ENCODE peak calls at places on chromosomes 2 and 18, in four cellular contexts. One of them, this sample, is unnamed.

GRCh38 chr2:199370150-199370780 is 87.5 kb downstream of the SATB2 start:
- DNase-seq in HCT116: no peak
- DNase-seq in HepG2: no peak
- DNase-seq in GM12878: no peak
- DNase-seq in this sample: no peak

GRCh38 chr2:220228310-220229006 is 601.0 kb downstream of the SLC4A3 start:
- DNase-seq in HCT116: peak; percentile 97
- DNase-seq in HepG2: peak; percentile 27
- DNase-seq in GM12878: no peak
- DNase-seq in this sample: peak; percentile 1

GRCh38 chr2:23662941-23663729 is 263.8 kb downstream of the ATAD2B start:
- DNase-seq in HCT116: no peak
- DNase-seq in HepG2: no peak
- DNase-seq in GM12878: no peak
- DNase-seq in this sample: no peak

GRCh38 chr2:69945900-69946299 is 15.5 kb downstream of the ASPRV1 start:
- DNase-seq in HCT116: no peak
- DNase-seq in HepG2: no peak
- DNase-seq in GM12878: no peak
- DNase-seq in this sample: no peak

GRCh38 chr18:35782926-35783325 is 189.6 kb upstream of the RMP24 start:
- DNase-seq in HCT116: no peak
- DNase-seq in HepG2: no peak
- DNase-seq in GM12878: no peak
- DNase-seq in this sample: no peak

GRCh38 chr18:37364237-37364636 is 201.4 kb downstream of the CELF4 start:
- DNase-seq in HCT116: no peak
- DNase-seq in HepG2: no peak
- DNase-seq in GM12878: no peak
- DNase-seq in this sample: no peak

GRCh38 chr2:113707106-113707505 is 49.3 kb downstream of the SLC35F5 start:
- DNase-seq in HCT116: no peak
- DNase-seq in HepG2: peak; percentile 16
- DNase-seq in GM12878: no peak
- DNase-seq in this sample: no peak

GRCh38 chr2:172335731-172336130 is 91.7 kb upstream of the ITGA6 start:
- DNase-seq in HCT116: no peak
- DNase-seq in HepG2: no peak
- DNase-seq in GM12878: no peak
- DNase-seq in this sample: no peak

GRCh38 chr18:55473534-55473933 is 114.5 kb downstream of the TCF4 start:
- DNase-seq in HCT116: no peak
- DNase-seq in HepG2: no peak
- DNase-seq in GM12878: no peak
- DNase-seq in this sample: peak; percentile 44

GRCh38 chr2:152464853-152465470 is 130.0 kb downstream of the FMNL2 start:
- DNase-seq in HCT116: no peak
- DNase-seq in HepG2: no peak
- DNase-seq in GM12878: no peak
- DNase-seq in this sample: no peak

GRCh38 chr2:73268831-73269685 is 15.2 kb downstream of the FBXO41 start:
- DNase-seq in HCT116: peak; percentile 82
- DNase-seq in HepG2: no peak
- DNase-seq in GM12878: no peak
- DNase-seq in this sample: no peak

GRCh38 chr18:48947583-48947982 is 3.2 kb downstream of the SMAD7 start:
- DNase-seq in HCT116: no peak
- DNase-seq in HepG2: no peak
- DNase-seq in GM12878: no peak
- DNase-seq in this sample: peak; percentile 68

GRCh38 chr18:63339920-63340484 is 20.4 kb upstream of the BCL2 start:
- DNase-seq in HCT116: peak; percentile 10
- DNase-seq in HepG2: peak; percentile 22
- DNase-seq in GM12878: no peak
- DNase-seq in this sample: peak; percentile 49

GRCh38 chr18:65983750-65984149 is 232.9 kb downstream of the CDH7 start:
- DNase-seq in HCT116: no peak
- DNase-seq in HepG2: peak; percentile 5
- DNase-seq in GM12878: no peak
- DNase-seq in this sample: no peak

GRCh38 chr18:48151421-48152095 is 221.1 kb upstream of the SMAD2 start:
- DNase-seq in HCT116: no peak
- DNase-seq in HepG2: no peak
- DNase-seq in GM12878: no peak
- DNase-seq in this sample: no peak

GRCh38 chr2:221629478-221629877 is 57.4 kb upstream of the EPHA4 start:
- DNase-seq in HCT116: peak; percentile 8
- DNase-seq in HepG2: no peak
- DNase-seq in GM12878: no peak
- DNase-seq in this sample: no peak

GRCh38 chr2:10956006-10956790 is 44.5 kb downstream of the KCNF1 start:
- DNase-seq in HCT116: no peak
- DNase-seq in HepG2: no peak
- DNase-seq in GM12878: no peak
- DNase-seq in this sample: no peak

GRCh38 chr18:21270453-21270852 is 28.4 kb downstream of the GREB1L start:
- DNase-seq in HCT116: no peak
- DNase-seq in HepG2: no peak
- DNase-seq in GM12878: no peak
- DNase-seq in this sample: no peak

GRCh38 chr2:109150559-109150958 is 21.6 kb downstream of the SH3RF3 start:
- DNase-seq in HCT116: no peak
- DNase-seq in HepG2: no peak
- DNase-seq in GM12878: no peak
- DNase-seq in this sample: no peak

GRCh38 chr2:50125230-50125629 is 906.7 kb downstream of the NRXN1 start:
- DNase-seq in HCT116: no peak
- DNase-seq in HepG2: no peak
- DNase-seq in GM12878: no peak
- DNase-seq in this sample: no peak

GRCh38 chr2:71943238-71944182 is 204.2 kb downstream of the CYP26B1 start:
- DNase-seq in HCT116: no peak
- DNase-seq in HepG2: no peak
- DNase-seq in GM12878: no peak
- DNase-seq in this sample: no peak

GRCh38 chr2:98539056-98539735 is 69.1 kb downstream of the COA5 start:
- DNase-seq in HCT116: no peak
- DNase-seq in HepG2: no peak
- DNase-seq in GM12878: no peak
- DNase-seq in this sample: no peak

GRCh38 chr2:180276733-180277132 is 269.6 kb upstream of the CWC22 start:
- DNase-seq in HCT116: no peak
- DNase-seq in HepG2: no peak
- DNase-seq in GM12878: no peak
- DNase-seq in this sample: no peak

GRCh38 chr2:150484461-150484931 is 3.0 kb downstream of the RND3 start:
- DNase-seq in HCT116: no peak
- DNase-seq in HepG2: no peak
- DNase-seq in GM12878: no peak
- DNase-seq in this sample: peak; percentile 30

GRCh38 chr18:58669731-58670379 is 1.4 kb upstream of the MALT1 start:
- DNase-seq in HCT116: peak; percentile 78
- DNase-seq in HepG2: peak; percentile 75
- DNase-seq in GM12878: peak; percentile 31
- DNase-seq in this sample: no peak

GRCh38 chr2:150125188-150125587 is 362.3 kb downstream of the RND3 start:
- DNase-seq in HCT116: no peak
- DNase-seq in HepG2: no peak
- DNase-seq in GM12878: no peak
- DNase-seq in this sample: no peak

GRCh38 chr18:55096261-55097026 is 137.2 kb upstream of the CCDC68 start:
- DNase-seq in HCT116: peak; percentile 32
- DNase-seq in HepG2: peak; percentile 7
- DNase-seq in GM12878: no peak
- DNase-seq in this sample: peak; percentile 37

GRCh38 chr2:112817082-112817481 is 19.5 kb downstream of the IL1B start:
- DNase-seq in HCT116: no peak
- DNase-seq in HepG2: peak; percentile 15
- DNase-seq in GM12878: no peak
- DNase-seq in this sample: no peak

GRCh38 chr2:30230479-30230854 is 867 bp upstream of the LBH start:
- DNase-seq in HCT116: no peak
- DNase-seq in HepG2: no peak
- DNase-seq in GM12878: no peak
- DNase-seq in this sample: peak; percentile 80

GRCh38 chr2:76958749-76959148 is 563.4 kb downstream of the LRRTM4 start:
- DNase-seq in HCT116: no peak
- DNase-seq in HepG2: peak; percentile 10
- DNase-seq in GM12878: no peak
- DNase-seq in this sample: no peak

DNA sequence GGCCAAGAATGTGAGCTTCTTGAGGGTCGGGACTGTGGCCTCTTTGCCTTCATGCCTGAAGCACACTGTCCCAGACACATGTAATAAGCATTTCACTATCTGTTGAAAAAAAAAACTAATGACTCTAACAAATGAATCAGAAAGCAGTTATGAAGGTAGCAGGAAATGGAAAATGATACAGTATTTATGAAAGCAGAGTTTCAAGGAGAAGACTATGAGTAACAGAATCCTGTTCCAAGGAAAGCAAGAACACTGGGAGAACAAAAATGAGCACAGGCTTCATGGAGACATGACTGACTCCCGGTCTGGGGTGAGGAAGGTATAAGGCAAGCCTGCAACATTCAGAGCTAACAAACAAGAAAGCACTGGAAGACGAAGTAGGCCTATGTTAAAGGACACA is 190.8 kb downstream of the RNF152 start:
- DNase-seq in HCT116: no peak
- DNase-seq in HepG2: no peak
- DNase-seq in GM12878: no peak
- DNase-seq in this sample: no peak
- TF ChIP-seq YY1 in HCT116: no peak
- TF ChIP-seq YY1 in HepG2: no peak
- TF ChIP-seq YY1 in GM12878: no peak
- TF ChIP-seq YY1 in this sample: no peak

DNA sequence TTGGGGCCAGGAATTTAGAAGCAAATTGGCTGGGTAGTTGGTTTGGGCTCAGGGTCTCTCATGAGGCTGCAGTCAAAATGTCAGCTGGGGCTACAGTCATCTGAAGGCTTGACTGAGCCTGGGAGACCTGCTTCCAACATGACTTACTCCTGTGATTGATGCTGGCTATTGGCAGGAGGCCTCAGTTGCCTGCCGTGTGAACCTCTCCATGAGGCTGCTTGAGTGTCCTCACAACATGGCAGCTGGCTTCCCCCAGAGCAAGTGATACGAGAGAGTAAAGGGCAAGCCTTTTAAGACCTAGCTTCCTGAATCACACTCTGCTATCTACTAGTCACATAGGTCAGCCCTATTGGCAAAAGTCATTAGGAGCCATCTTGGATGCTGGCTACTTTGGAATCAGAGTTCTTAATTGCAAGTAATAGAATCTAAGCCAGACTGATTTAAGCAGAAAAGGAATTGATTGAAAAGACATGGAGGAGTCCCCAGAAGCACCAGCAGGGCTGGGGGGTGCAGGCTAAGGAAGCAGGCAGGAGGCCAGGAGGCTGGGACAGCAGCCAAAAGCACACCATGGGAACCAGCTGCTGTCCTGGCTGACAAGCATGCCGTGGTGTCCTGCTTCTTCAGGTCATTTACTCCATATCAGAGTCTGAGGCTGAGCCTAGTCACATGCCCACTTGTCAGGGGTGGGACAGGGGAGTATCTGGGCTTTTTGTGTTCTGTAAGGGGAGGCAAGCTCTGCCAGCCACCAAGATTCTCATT is 7.8 kb upstream of the GIGYF2 start:
- DNase-seq in HCT116: no peak
- DNase-seq in HepG2: no peak
- DNase-seq in GM12878: no peak
- DNase-seq in this sample: peak; percentile 60
- TF ChIP-seq YY1 in HCT116: no peak
- TF ChIP-seq YY1 in HepG2: no peak
- TF ChIP-seq YY1 in GM12878: no peak
- TF ChIP-seq YY1 in this sample: no peak

DNA sequence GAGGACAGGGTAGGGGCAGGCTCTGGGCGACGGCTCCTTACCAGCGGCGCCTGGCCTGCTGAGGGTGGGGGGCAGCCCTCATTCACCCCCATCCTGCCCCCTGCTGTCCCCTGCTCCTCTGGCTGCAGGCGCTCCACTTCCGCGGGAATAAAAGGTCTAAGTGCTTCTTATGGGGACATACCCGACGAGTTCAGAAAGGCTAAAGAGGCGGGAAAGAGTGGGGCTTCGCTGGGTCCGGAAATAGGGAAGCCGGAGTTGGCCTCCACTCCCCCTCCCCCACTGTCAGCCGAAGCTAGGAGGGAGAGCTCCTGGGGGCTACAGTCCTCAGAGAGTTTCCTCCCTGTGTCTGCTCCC is 7.1 kb downstream of the GAD1 start:
- DNase-seq in HCT116: no peak
- DNase-seq in HepG2: no peak
- DNase-seq in GM12878: no peak
- DNase-seq in this sample: no peak
- TF ChIP-seq YY1 in HCT116: no peak
- TF ChIP-seq YY1 in HepG2: no peak
- TF ChIP-seq YY1 in GM12878: no peak
- TF ChIP-seq YY1 in this sample: no peak

GRCh38 chr18:75206637-75207297 is 2.2 kb downstream of the PTGR3 start:
- DNase-seq in HCT116: no peak
- DNase-seq in HepG2: no peak
- DNase-seq in GM12878: no peak
- DNase-seq in this sample: no peak

GRCh38 chr18:75208836-75209128 is 157 bp downstream of the PTGR3 start:
- DNase-seq in HCT116: no peak
- DNase-seq in HepG2: no peak
- DNase-seq in GM12878: no peak
- DNase-seq in this sample: no peak

GRCh38 chr18:75208055-75208835 is 694 bp downstream of the PTGR3 start:
- DNase-seq in HCT116: no peak
- DNase-seq in HepG2: peak; percentile 18
- DNase-seq in GM12878: no peak
- DNase-seq in this sample: peak; percentile 75

GRCh38 chr18:75205760-75206109 is 3.2 kb downstream of the PTGR3 start:
- DNase-seq in HCT116: no peak
- DNase-seq in HepG2: no peak
- DNase-seq in GM12878: no peak
- DNase-seq in this sample: no peak

DNA sequence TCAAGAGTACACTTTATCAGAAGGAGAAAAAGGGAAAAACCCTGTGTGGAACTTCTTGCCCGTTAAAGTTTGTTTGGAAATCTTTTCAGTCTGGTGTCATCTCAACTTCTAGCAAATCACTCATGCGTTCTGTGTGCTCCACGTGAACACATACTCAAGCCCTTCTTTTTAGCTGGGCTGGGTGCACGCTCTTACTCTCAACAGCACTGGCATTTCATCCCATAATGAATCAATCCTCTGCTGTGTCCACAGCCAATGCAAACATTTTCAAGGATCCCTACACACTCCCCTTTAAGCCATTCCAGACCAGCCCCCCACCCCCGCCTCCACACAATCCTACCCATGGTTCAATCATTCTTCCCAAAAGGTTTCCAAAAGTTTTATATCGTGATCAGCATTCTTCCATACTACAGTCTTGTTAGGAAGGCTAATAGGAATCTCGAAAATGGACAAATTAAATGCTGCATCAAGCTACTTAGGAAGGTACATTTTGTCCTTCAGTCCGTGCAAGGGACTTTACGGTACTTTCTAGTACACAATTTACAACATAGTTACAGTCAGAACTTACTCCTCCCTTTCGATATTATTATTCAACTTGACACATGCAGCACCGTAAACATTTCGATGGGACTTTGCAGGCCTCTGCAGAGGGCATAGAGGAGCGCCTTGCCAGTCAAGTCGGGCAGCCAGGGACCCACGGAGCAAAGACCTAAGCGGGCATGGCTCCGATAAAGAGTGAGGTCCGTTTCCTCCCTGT is 1.5 kb downstream of the PTGR3 start:
- DNase-seq in HCT116: no peak
- DNase-seq in HepG2: peak; percentile 44
- DNase-seq in GM12878: no peak
- DNase-seq in this sample: no peak
- TF ChIP-seq YY1 in HCT116: no peak
- TF ChIP-seq YY1 in HepG2: no peak
- TF ChIP-seq YY1 in GM12878: no peak
- TF ChIP-seq YY1 in this sample: no peak